ENCODE peak calls at places on chromosomes 12 and 14, in six cellular contexts. M, N, Y, W, Z and U are unnamed samples.

GRCh38 chr12:42696424-42697149 is 107.0 kb upstream of the PRICKLE1 start:
- DNase-seq in M (no peak), N (no peak), Y (peak; percentile 94), W (no peak), Z (no peak), U (no peak)

GRCh38 chr14:29712586-29712985 is 215.1 kb downstream of the PRKD1 start:
- DNase-seq in M (peak; percentile 94), N (no peak), Y (no peak), W (no peak), Z (no peak), U (no peak)

GRCh38 chr12:26845057-26845666 is 12.2 kb upstream of the ITPR2 start:
- DNase-seq in M (no peak), N (no peak), Y (peak; percentile 33), W (peak; percentile 64), Z (no peak), U (peak; percentile 69)

GRCh38 chr14:77103954-77104353 is 5.9 kb downstream of the CIPC start:
- DNase-seq in M (peak; percentile 75), N (no peak), Y (no peak), W (no peak), Z (no peak), U (no peak)

GRCh38 chr12:9404469-9405260 is 196.5 kb upstream of the PZP start:
- DNase-seq in M (no peak), N (no peak), Y (no peak), W (no peak), Z (no peak), U (no peak)

GRCh38 chr12:66279127-66279712 is 23.1 kb upstream of the HELB start:
- DNase-seq in M (no peak), N (no peak), Y (no peak), W (no peak), Z (no peak), U (no peak)

GRCh38 chr12:83042441-83043215 is 355.9 kb downstream of the TMTC2 start:
- DNase-seq in M (no peak), N (no peak), Y (no peak), W (peak; percentile 34), Z (no peak), U (no peak)

GRCh38 chr14:63342381-63342780 is 23.6 kb upstream of the GPHB5 start:
- DNase-seq in M (peak; percentile 51), N (no peak), Y (peak; percentile 33), W (no peak), Z (no peak), U (no peak)

GRCh38 chr14:53153702-53154112 is 584 bp upstream of the DDHD1 start:
- DNase-seq in M (no peak), N (no peak), Y (no peak), W (no peak), Z (no peak), U (no peak)

GRCh38 chr14:48331421-48331820 is 656.0 kb upstream of the MDGA2 start:
- DNase-seq in M (no peak), N (no peak), Y (no peak), W (no peak), Z (no peak), U (no peak)

GRCh38 chr12:89461649-89462612 is 62.7 kb downstream of the GALNT4 start:
- DNase-seq in M (peak; percentile 1), N (peak; percentile 12), Y (peak; percentile 64), W (no peak), Z (no peak), U (peak; percentile 88)

GRCh38 chr12:57315681-57316080 is 64.7 kb upstream of the STAC3 start:
- DNase-seq in M (no peak), N (no peak), Y (no peak), W (no peak), Z (no peak), U (no peak)